ENCODE peak calls at places on chromosomes 4 and X, in nine cellular contexts. Q, D, V, X, T, I, O, A and J are unnamed samples.

GRCh38 chr4:21655100-21655499 is 293.5 kb downstream of the KCNIP4 start:
- DNase-seq in Q (no peak), D (no peak), V (no peak), X (no peak), T (no peak), I (no peak), O (no peak), A (no peak), J (no peak)

GRCh38 chr4:4328206-4328605 is 38.2 kb downstream of the ZBTB49 start:
- DNase-seq in Q (no peak), D (no peak), V (no peak), X (no peak), T (no peak), I (no peak), O (no peak), A (no peak), J (no peak)

GRCh38 chrX:39888730-39889129 is 209.0 kb downstream of the BCOR start:
- DNase-seq in Q (no peak), D (no peak), V (no peak), X (no peak), T (no peak), I (no peak), O (no peak), A (no peak), J (no peak)

GRCh38 chrX:13015536-13016236 is 28.7 kb downstream of the FAM9C start:
- DNase-seq in Q (no peak), D (no peak), V (no peak), X (no peak), T (peak), I (no peak), O (no peak), A (no peak), J (no peak)

GRCh38 chr4:17736484-17736883 is 44.9 kb downstream of the FAM184B start:
- DNase-seq in Q (no peak), D (no peak), V (no peak), X (no peak), T (no peak), I (no peak), O (no peak), A (no peak), J (no peak)

GRCh38 chr4:110415451-110415850 is 60.5 kb upstream of the ENPEP start:
- DNase-seq in Q (no peak), D (no peak), V (no peak), X (no peak), T (no peak), I (no peak), O (no peak), A (no peak), J (no peak)

GRCh38 chrX:22800360-22800759 is 199.4 kb upstream of the DDX53 start:
- DNase-seq in Q (peak), D (peak), V (peak), X (no peak), T (peak), I (no peak), O (no peak), A (peak), J (no peak)

GRCh38 chrX:103585421-103586313 is at the start of gene TCEAL4:
- DNase-seq in Q (no peak), D (peak), V (no peak), X (peak), T (no peak), I (peak), O (no peak), A (peak), J (peak)

GRCh38 chrX:111492085-111492484 is 19.4 kb upstream of the SERTM2 start:
- DNase-seq in Q (no peak), D (no peak), V (no peak), X (no peak), T (no peak), I (no peak), O (no peak), A (no peak), J (no peak)

GRCh38 chr4:97910005-97910404 is 233.3 kb downstream of the STPG2 start:
- DNase-seq in Q (no peak), D (no peak), V (no peak), X (no peak), T (no peak), I (no peak), O (no peak), A (no peak), J (no peak)

GRCh38 chr4:100780126-100780525 is 262.3 kb upstream of the EMCN start:
- DNase-seq in Q (no peak), D (no peak), V (no peak), X (no peak), T (no peak), I (no peak), O (no peak), A (no peak), J (no peak)

GRCh38 chr4:912548-913279 is 19.4 kb downstream of the GAK start:
- DNase-seq in Q (no peak), D (peak), V (peak), X (peak), T (no peak), I (no peak), O (no peak), A (no peak), J (no peak)

GRCh38 chr4:183099537-183100297 is 660 bp downstream of the WWC2 start:
- DNase-seq in Q (no peak), D (peak), V (no peak), X (peak), T (no peak), I (peak), O (no peak), A (peak), J (peak)

GRCh38 chr4:168621806-168622589 is 125.1 kb downstream of the PALLD start:
- DNase-seq in Q (peak), D (peak), V (peak), X (no peak), T (no peak), I (no peak), O (no peak), A (no peak), J (no peak)

GRCh38 chrX:152637649-152638442 is at the start of gene GABRQ:
- DNase-seq in Q (no peak), D (no peak), V (peak), X (no peak), T (no peak), I (peak), O (no peak), A (peak), J (peak)

GRCh38 chrX:55028040-55028439 is 2.7 kb downstream of the ALAS2 start:
- DNase-seq in Q (no peak), D (no peak), V (no peak), X (no peak), T (no peak), I (no peak), O (no peak), A (no peak), J (no peak)